ENCODE peak calls at places on chromosomes 5 and 9, in four cellular contexts. One of them, this sample, is unnamed.

GRCh38 chr5:133404724-133405123 is 207.6 kb downstream of the FSTL4 start:
- DNase-seq in GM23338: peak
- DNase-seq in SK-N-SH: no peak
- DNase-seq in substantia nigra: no peak
- DNase-seq in this sample: no peak

GRCh38 chr9:93625000-93625399 is 48.6 kb downstream of the PHF2 start:
- DNase-seq in SK-N-SH: no peak
- DNase-seq in substantia nigra: no peak
- DNase-seq in GM23338: no peak
- DNase-seq in this sample: no peak

GRCh38 chr9:121682201-121682600 is 30.8 kb downstream of the DAB2IP start:
- DNase-seq in substantia nigra: no peak
- DNase-seq in GM23338: no peak
- DNase-seq in SK-N-SH: no peak
- DNase-seq in this sample: no peak

GRCh38 chr5:89735108-89735507 is 674.4 kb downstream of the CETN3 start:
- DNase-seq in substantia nigra: no peak
- DNase-seq in SK-N-SH: no peak
- DNase-seq in GM23338: no peak
- DNase-seq in this sample: no peak

GRCh38 chr5:53603009-53603687 is 42.7 kb downstream of the NDUFS4 start:
- DNase-seq in SK-N-SH: peak
- DNase-seq in substantia nigra: peak
- DNase-seq in GM23338: no peak
- DNase-seq in this sample: peak

GRCh38 chr5:110916373-110917049 is 155.0 kb upstream of the TSLP start:
- DNase-seq in GM23338: peak
- DNase-seq in substantia nigra: no peak
- DNase-seq in SK-N-SH: no peak
- DNase-seq in this sample: no peak

GRCh38 chr9:128595471-128595870 is 43.1 kb downstream of the SPTAN1 start:
- DNase-seq in substantia nigra: no peak
- DNase-seq in SK-N-SH: no peak
- DNase-seq in GM23338: no peak
- DNase-seq in this sample: no peak

GRCh38 chr9:113594484-113595299 is 131.2 kb downstream of the RGS3 start:
- DNase-seq in substantia nigra: no peak
- DNase-seq in GM23338: no peak
- DNase-seq in SK-N-SH: peak
- DNase-seq in this sample: peak

GRCh38 chr5:136018814-136019777 is 9.7 kb upstream of the TGFBI start:
- DNase-seq in SK-N-SH: peak
- DNase-seq in GM23338: no peak
- DNase-seq in substantia nigra: no peak
- DNase-seq in this sample: no peak

GRCh38 chr5:110056580-110057114 is 366.9 kb downstream of the MAN2A1 start:
- DNase-seq in GM23338: peak
- DNase-seq in SK-N-SH: no peak
- DNase-seq in substantia nigra: no peak
- DNase-seq in this sample: no peak

GRCh38 chr5:10564838-10565784 is 1.2 kb downstream of the ANKRD33B start:
- DNase-seq in GM23338: peak
- DNase-seq in SK-N-SH: peak
- DNase-seq in substantia nigra: no peak
- DNase-seq in this sample: no peak

GRCh38 chr9:14238044-14238443 is 75.9 kb downstream of the NFIB start:
- DNase-seq in GM23338: peak
- DNase-seq in substantia nigra: no peak
- DNase-seq in SK-N-SH: no peak
- DNase-seq in this sample: peak

GRCh38 chr5:168712280-168712924 is 133.2 kb upstream of the PANK3 start:
- DNase-seq in substantia nigra: no peak
- DNase-seq in GM23338: peak
- DNase-seq in SK-N-SH: no peak
- DNase-seq in this sample: no peak

GRCh38 chr9:137638680-137639079 is 19.9 kb downstream of the EHMT1 start:
- DNase-seq in substantia nigra: no peak
- DNase-seq in GM23338: no peak
- DNase-seq in SK-N-SH: no peak
- DNase-seq in this sample: no peak

GRCh38 chr5:1552469-1553255 is 28.9 kb upstream of the LPCAT1 start:
- DNase-seq in GM23338: peak
- DNase-seq in SK-N-SH: no peak
- DNase-seq in substantia nigra: peak
- DNase-seq in this sample: no peak

GRCh38 chr9:135212961-135213360 is 125.5 kb downstream of the OLFM1 start:
- DNase-seq in substantia nigra: no peak
- DNase-seq in SK-N-SH: no peak
- DNase-seq in GM23338: no peak
- DNase-seq in this sample: no peak

GRCh38 chr5:68456756-68457217 is 241.2 kb downstream of the PIK3R1 start:
- DNase-seq in substantia nigra: no peak
- DNase-seq in GM23338: no peak
- DNase-seq in SK-N-SH: no peak
- DNase-seq in this sample: no peak

GRCh38 chr9:4092793-4093709 is 206.8 kb downstream of the GLIS3 start:
- DNase-seq in GM23338: no peak
- DNase-seq in substantia nigra: peak
- DNase-seq in SK-N-SH: no peak
- DNase-seq in this sample: no peak

GRCh38 chr9:108852089-108852488 is 3.7 kb downstream of the ACTL7B start:
- DNase-seq in SK-N-SH: no peak
- DNase-seq in GM23338: no peak
- DNase-seq in substantia nigra: no peak
- DNase-seq in this sample: no peak

GRCh38 chr9:134852906-134853654 is 27.5 kb upstream of the FCN2 start:
- DNase-seq in SK-N-SH: no peak
- DNase-seq in substantia nigra: no peak
- DNase-seq in GM23338: no peak
- DNase-seq in this sample: no peak

GRCh38 chr5:54383941-54384340 is 71.6 kb upstream of the HSPB3 start:
- DNase-seq in substantia nigra: no peak
- DNase-seq in GM23338: no peak
- DNase-seq in SK-N-SH: no peak
- DNase-seq in this sample: no peak

GRCh38 chr9:78900500-78900899 is 603.6 kb downstream of the PSAT1 start:
- DNase-seq in GM23338: no peak
- DNase-seq in SK-N-SH: no peak
- DNase-seq in substantia nigra: no peak
- DNase-seq in this sample: no peak

GRCh38 chr9:659286-659685 is 182.2 kb upstream of the DMRT1 start:
- DNase-seq in SK-N-SH: no peak
- DNase-seq in substantia nigra: no peak
- DNase-seq in GM23338: no peak
- DNase-seq in this sample: no peak

GRCh38 chr5:120655828-120656435 is 191.8 kb downstream of the PRR16 start:
- DNase-seq in GM23338: peak
- DNase-seq in substantia nigra: no peak
- DNase-seq in SK-N-SH: no peak
- DNase-seq in this sample: peak

GRCh38 chr5:131877873-131878272 is 67.6 kb downstream of the MEIKIN start:
- DNase-seq in SK-N-SH: peak
- DNase-seq in substantia nigra: no peak
- DNase-seq in GM23338: peak
- DNase-seq in this sample: no peak

GRCh38 chr5:157106668-157107461 is 2.0 kb downstream of the HAVCR2 start:
- DNase-seq in GM23338: no peak
- DNase-seq in SK-N-SH: no peak
- DNase-seq in substantia nigra: no peak
- DNase-seq in this sample: peak

GRCh38 chr9:77218612-77219011 is 41.3 kb downstream of the VPS13A start:
- DNase-seq in SK-N-SH: no peak
- DNase-seq in GM23338: no peak
- DNase-seq in substantia nigra: no peak
- DNase-seq in this sample: no peak

GRCh38 chr5:75706775-75707174 is 10.5 kb downstream of the POC5 start:
- DNase-seq in substantia nigra: no peak
- DNase-seq in SK-N-SH: no peak
- DNase-seq in GM23338: no peak
- DNase-seq in this sample: no peak

GRCh38 chr5:75712091-75712490 is 5.1 kb downstream of the POC5 start:
- DNase-seq in substantia nigra: no peak
- DNase-seq in GM23338: no peak
- DNase-seq in SK-N-SH: no peak
- DNase-seq in this sample: no peak

GRCh38 chr5:75710630-75711029 is 6.6 kb downstream of the POC5 start:
- DNase-seq in substantia nigra: no peak
- DNase-seq in SK-N-SH: no peak
- DNase-seq in GM23338: no peak
- DNase-seq in this sample: no peak

DNA sequence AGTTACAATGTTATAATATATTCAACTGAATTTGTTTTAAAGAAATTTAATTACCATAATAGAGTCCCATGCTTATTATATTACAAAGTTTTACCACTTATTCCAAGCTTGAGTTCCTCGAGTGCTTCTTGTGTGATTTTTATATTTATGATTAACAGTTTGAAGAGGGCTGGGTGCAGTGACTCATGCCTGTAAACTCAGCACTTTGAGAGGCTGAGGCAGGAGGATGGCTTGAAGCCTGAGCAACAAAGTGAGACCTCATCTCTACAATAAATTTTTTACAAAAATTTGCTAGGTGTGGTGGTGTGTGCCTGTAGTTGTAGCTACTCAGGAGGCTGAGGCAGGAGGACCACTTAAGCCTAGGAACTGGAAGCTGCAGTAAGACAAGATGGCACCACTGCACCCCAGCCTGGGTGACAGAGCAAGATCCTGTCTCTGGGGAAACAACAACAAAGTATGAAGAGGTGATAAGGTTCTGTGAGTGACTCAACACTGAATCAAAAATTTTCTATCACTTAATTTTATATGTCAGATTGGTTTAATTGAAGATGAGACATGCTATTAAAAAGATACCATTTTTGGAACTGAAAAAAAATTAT is 9.2 kb downstream of the POC5 start:
- DNase-seq in GM23338: no peak
- DNase-seq in SK-N-SH: no peak
- DNase-seq in substantia nigra: no peak
- DNase-seq in this sample: no peak
- H3K27ac ChIP-seq in GM23338: no peak
- H3K27ac ChIP-seq in SK-N-SH: no peak
- H3K27ac ChIP-seq in substantia nigra: no peak
- H3K27ac ChIP-seq in this sample: no peak

GRCh38 chr5:151058301-151058700 is 22.5 kb downstream of the TNIP1 start:
- DNase-seq in substantia nigra: no peak
- DNase-seq in SK-N-SH: no peak
- DNase-seq in GM23338: no peak
- DNase-seq in this sample: no peak

GRCh38 chr5:151056367-151057306 is 24.2 kb downstream of the TNIP1 start:
- DNase-seq in GM23338: no peak
- DNase-seq in substantia nigra: no peak
- DNase-seq in SK-N-SH: no peak
- DNase-seq in this sample: no peak

GRCh38 chr5:151062405-151063135 is 18.3 kb downstream of the TNIP1 start:
- DNase-seq in SK-N-SH: no peak
- DNase-seq in GM23338: no peak
- DNase-seq in substantia nigra: no peak
- DNase-seq in this sample: no peak

GRCh38 chr5:151060742-151061141 is 20.1 kb downstream of the TNIP1 start:
- DNase-seq in SK-N-SH: no peak
- DNase-seq in substantia nigra: no peak
- DNase-seq in GM23338: no peak
- DNase-seq in this sample: peak

GRCh38 chr5:151058891-151059611 is 21.8 kb downstream of the TNIP1 start:
- DNase-seq in SK-N-SH: no peak
- DNase-seq in GM23338: no peak
- DNase-seq in substantia nigra: no peak
- DNase-seq in this sample: peak
- H3K27ac ChIP-seq in SK-N-SH: no peak
- H3K27ac ChIP-seq in GM23338: no peak
- H3K27ac ChIP-seq in substantia nigra: no peak
- H3K27ac ChIP-seq in this sample: no peak

DNA sequence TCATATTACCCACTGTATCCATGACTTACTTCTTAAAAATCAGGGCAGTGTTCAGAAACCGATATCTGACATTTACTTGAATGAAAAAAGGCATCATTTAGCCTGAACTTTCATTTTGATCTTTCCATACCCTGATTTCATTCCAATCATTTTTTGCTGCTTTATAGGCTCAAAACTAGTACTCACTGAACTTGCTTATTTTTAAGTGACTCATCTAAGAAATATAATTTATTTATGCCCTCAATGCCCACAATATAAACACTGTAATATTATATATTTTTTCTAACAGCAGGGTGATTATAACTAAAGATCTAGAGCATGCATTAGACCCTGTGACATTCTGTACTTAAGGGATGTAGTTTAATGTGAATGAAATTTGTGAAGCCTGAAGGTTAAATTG is 446.0 kb upstream of the CDH10 start:
- DNase-seq in GM23338: no peak
- DNase-seq in substantia nigra: no peak
- DNase-seq in SK-N-SH: no peak
- DNase-seq in this sample: no peak
- H3K27ac ChIP-seq in GM23338: no peak
- H3K27ac ChIP-seq in substantia nigra: no peak
- H3K27ac ChIP-seq in SK-N-SH: no peak
- H3K27ac ChIP-seq in this sample: no peak

GRCh38 chr5:32753051-32753450 is 41.9 kb downstream of the NPR3 start:
- DNase-seq in SK-N-SH: no peak
- DNase-seq in substantia nigra: no peak
- DNase-seq in GM23338: no peak
- DNase-seq in this sample: no peak
- H3K27ac ChIP-seq in SK-N-SH: peak
- H3K27ac ChIP-seq in substantia nigra: no peak
- H3K27ac ChIP-seq in GM23338: no peak
- H3K27ac ChIP-seq in this sample: no peak

GRCh38 chr5:59367791-59368394 is 525.6 kb downstream of the PDE4D start:
- DNase-seq in SK-N-SH: peak
- DNase-seq in GM23338: peak
- DNase-seq in substantia nigra: peak
- DNase-seq in this sample: peak
- H3K27ac ChIP-seq in SK-N-SH: no peak
- H3K27ac ChIP-seq in GM23338: no peak
- H3K27ac ChIP-seq in substantia nigra: no peak
- H3K27ac ChIP-seq in this sample: no peak

GRCh38 chr5:5658226-5658625 is 235.7 kb downstream of the ICE1 start:
- DNase-seq in substantia nigra: no peak
- DNase-seq in GM23338: no peak
- DNase-seq in SK-N-SH: no peak
- DNase-seq in this sample: peak
- H3K27ac ChIP-seq in substantia nigra: no peak
- H3K27ac ChIP-seq in GM23338: no peak
- H3K27ac ChIP-seq in SK-N-SH: no peak
- H3K27ac ChIP-seq in this sample: peak